ENCODE peak calls at places on chromosomes 2 and 18, in ten cellular contexts. I, L, R, P, Z, C, X, D, F and A are unnamed samples. For H3K4me1, the result is how much of the 10 kb centered on the place peaks cover.

GRCh38 chr2:135494503-135494902 is 36.5 kb downstream of the ZRANB3 start:
- DNase-seq in R (peak), L (no peak), Z (no peak), C (no peak), F (no peak), I (no peak), D (no peak), X (no peak), P (no peak), A (no peak)

GRCh38 chr2:189109921-189110397 is 69.6 kb downstream of the COL5A2 start:
- DNase-seq in P (no peak), C (no peak), L (no peak), F (peak), X (no peak), I (no peak), Z (peak), D (no peak), R (peak), A (no peak)

GRCh38 chr2:195343942-195344530 is 313.0 kb upstream of the SLC39A10 start:
- DNase-seq in X (no peak), R (peak), L (no peak), P (no peak), F (peak), I (no peak), D (no peak), C (no peak), Z (no peak), A (no peak)

GRCh38 chr18:5391427-5391826 is 95.9 kb upstream of the ZBTB14 start:
- DNase-seq in Z (no peak), X (no peak), F (no peak), C (no peak), L (no peak), P (no peak), I (no peak), D (no peak), R (no peak), A (no peak)

GRCh38 chr2:160936407-160936806 is 223.8 kb upstream of the TANK start:
- DNase-seq in P (no peak), X (no peak), C (no peak), F (no peak), R (no peak), L (no peak), D (no peak), I (no peak), Z (no peak), A (no peak)

GRCh38 chr2:152420923-152421322 is 85.9 kb downstream of the FMNL2 start:
- DNase-seq in P (no peak), C (no peak), F (no peak), R (no peak), D (no peak), X (no peak), L (no peak), I (no peak), Z (no peak), A (no peak)

GRCh38 chr2:173578404-173579092 is 223.9 kb downstream of the CDCA7 start:
- DNase-seq in L (no peak), X (no peak), D (no peak), F (no peak), R (no peak), Z (no peak), P (no peak), C (no peak), I (no peak), A (no peak)

GRCh38 chr2:100422320-100422719 is 4.9 kb upstream of the CHST10 start:
- DNase-seq in F (peak), X (no peak), D (peak), P (no peak), I (no peak), R (peak), Z (peak), C (no peak), L (no peak), A (no peak)

GRCh38 chr18:10164241-10165160 is 250.7 kb downstream of the VAPA start:
- DNase-seq in C (no peak), L (no peak), P (no peak), F (no peak), D (peak), I (no peak), Z (no peak), R (no peak), X (no peak), A (no peak)

GRCh38 chr18:77736817-77737216 is 487.2 kb downstream of the GALR1 start:
- DNase-seq in R (no peak), P (no peak), L (no peak), C (no peak), Z (no peak), X (no peak), F (no peak), D (no peak), I (no peak), A (no peak)

GRCh38 chr2:70988151-70988550 is 6.5 kb downstream of the TEX261 start:
- DNase-seq in I (no peak), R (no peak), L (no peak), D (no peak), Z (no peak), F (no peak), C (no peak), X (peak), P (no peak), A (no peak)

GRCh38 chr2:237669628-237670351 is 42.4 kb downstream of the LRRFIP1 start:
- DNase-seq in L (no peak), P (peak), C (no peak), X (no peak), R (peak), D (peak), I (no peak), F (peak), Z (no peak), A (no peak)

GRCh38 chr2:119809329-119810038 is 49.8 kb downstream of the PTPN4 start:
- DNase-seq in Z (no peak), R (peak), L (no peak), P (no peak), X (no peak), C (no peak), D (no peak), F (peak), I (no peak), A (no peak)

GRCh38 chr2:62330959-62331358 is 135.0 kb downstream of the B3GNT2 start:
- DNase-seq in R (no peak), C (no peak), I (no peak), L (no peak), D (no peak), F (no peak), P (no peak), Z (no peak), X (no peak), A (no peak)

GRCh38 chr2:38174646-38175096 is 98.7 kb upstream of the CYP1B1 start:
- DNase-seq in C (no peak), Z (no peak), X (no peak), P (no peak), R (peak), D (no peak), I (no peak), F (peak), L (no peak), A (peak)

GRCh38 chr2:181955010-181955409 is 30.6 kb upstream of the PPP1R1C start:
- DNase-seq in X (no peak), P (no peak), D (no peak), F (peak), L (no peak), I (no peak), Z (peak), C (no peak), R (peak), A (no peak)

GRCh38 chr2:111207892-111208291 is 87.2 kb downstream of the BCL2L11 start:
- DNase-seq in F (no peak), R (no peak), D (no peak), X (no peak), P (no peak), Z (no peak), I (no peak), C (no peak), L (no peak), A (no peak)

GRCh38 chr2:128502638-128503246 is 184.1 kb upstream of the HS6ST1 start:
- DNase-seq in C (no peak), R (no peak), D (no peak), F (no peak), I (no peak), X (no peak), L (no peak), Z (no peak), P (no peak), A (no peak)

GRCh38 chr2:161116463-161116960 is 43.7 kb upstream of the TANK start:
- DNase-seq in Z (no peak), D (no peak), X (no peak), P (no peak), R (no peak), F (no peak), L (no peak), C (no peak), I (no peak), A (no peak)

GRCh38 chr2:64958556-64958955 is 30.6 kb upstream of the SLC1A4 start:
- DNase-seq in C (no peak), X (no peak), Z (no peak), L (no peak), P (no peak), D (no peak), F (no peak), R (no peak), I (no peak), A (no peak)

GRCh38 chr2:233300401-233300800 is 7.2 kb upstream of the SAG start:
- DNase-seq in I (no peak), F (no peak), D (no peak), X (no peak), R (peak), P (no peak), Z (no peak), L (no peak), C (no peak), A (no peak)

GRCh38 chr2:84486436-84487115 is 27.5 kb upstream of the SUCLG1 start:
- DNase-seq in X (no peak), P (no peak), L (no peak), C (no peak), F (peak), Z (no peak), D (peak), R (peak), I (no peak), A (no peak)

GRCh38 chr18:73163236-73163635 is 295.4 kb upstream of the NETO1 start:
- DNase-seq in C (no peak), X (no peak), D (no peak), Z (no peak), I (no peak), R (no peak), L (no peak), P (no peak), F (no peak), A (no peak)

GRCh38 chr2:25334482-25334881 is 7.2 kb downstream of the DNMT3A start:
- DNase-seq in X (no peak), I (no peak), P (no peak), D (no peak), F (no peak), L (no peak), C (no peak), Z (no peak), R (no peak), A (no peak)

GRCh38 chr2:241272298-241272721 is 43.2 kb downstream of the HDLBP start:
- DNase-seq in X (no peak), D (peak), P (peak), R (no peak), I (no peak), F (no peak), C (peak), Z (no peak), L (peak), A (no peak)

GRCh38 chr2:62705859-62706720 is 577 bp downstream of the EHBP1 start:
- DNase-seq in D (peak), P (no peak), L (peak), F (peak), R (peak), X (peak), Z (no peak), C (no peak), I (no peak), A (peak)

GRCh38 chr2:138787053-138787666 is 7.0 kb upstream of the NXPH2 start:
- DNase-seq in X (no peak), R (peak), F (peak), L (peak), I (no peak), Z (peak), D (peak), P (no peak), C (no peak), A (no peak)

GRCh38 chr2:167292430-167293171 is 404.3 kb downstream of the XIRP2 start:
- DNase-seq in C (peak), L (peak), P (peak), F (peak), Z (peak), R (peak), X (peak), D (peak), I (peak), A (peak)

GRCh38 chr2:56580242-56580641 is 396.5 kb downstream of the CCDC85A start:
- DNase-seq in D (no peak), L (no peak), F (peak), P (no peak), X (no peak), Z (no peak), C (no peak), I (no peak), R (peak), A (no peak)

GRCh38 chr18:55522011-55522410 is 66.0 kb downstream of the TCF4 start:
- DNase-seq in Z (no peak), P (no peak), X (no peak), R (no peak), L (no peak), D (no peak), C (no peak), F (no peak), I (no peak), A (no peak)

GRCh38 chr2:220259656-220260055 is 632.2 kb downstream of the SLC4A3 start:
- DNase-seq in P (no peak), D (no peak), R (no peak), F (no peak), Z (no peak), L (no peak), X (no peak), C (no peak), I (no peak), A (no peak)

GRCh38 chr2:51424418-51424817 is 392.5 kb upstream of the NRXN1 start:
- DNase-seq in L (no peak), D (no peak), C (no peak), P (peak), R (no peak), F (no peak), I (no peak), X (no peak), Z (peak), A (no peak)

GRCh38 chr18:40949138-40949949 is 1005.7 kb upstream of the PIK3C3 start:
- DNase-seq in I (no peak), Z (no peak), D (no peak), C (no peak), R (no peak), X (no peak), F (no peak), P (no peak), L (no peak), A (no peak)

GRCh38 chr2:238306680-238306998 is 13.7 kb upstream of the TRAF3IP1 start:
- DNase-seq in I (no peak), D (no peak), Z (no peak), P (no peak), X (no peak), F (no peak), C (no peak), R (no peak), L (no peak), A (no peak)

GRCh38 chr18:35485852-35486251 is 11.9 kb downstream of the INO80C start:
- DNase-seq in Z (no peak), X (no peak), F (no peak), D (no peak), P (no peak), I (no peak), R (no peak), L (no peak), C (no peak), A (no peak)

GRCh38 chr2:58788402-58788801 is 547.3 kb upstream of the FANCL start:
- DNase-seq in L (no peak), P (no peak), I (no peak), D (no peak), C (no peak), R (no peak), F (no peak), Z (no peak), X (no peak), A (no peak)

GRCh38 chr2:50786345-50786744 is 245.6 kb downstream of the NRXN1 start:
- DNase-seq in P (no peak), C (no peak), Z (no peak), I (no peak), F (no peak), R (no peak), D (no peak), X (no peak), L (no peak), A (no peak)

GRCh38 chr2:208319403-208319802 is 53.3 kb downstream of the PIKFYVE start:
- DNase-seq in Z (no peak), L (no peak), R (no peak), D (no peak), X (no peak), P (no peak), C (no peak), I (no peak), F (peak), A (no peak)

GRCh38 chr2:239370876-239371725 is 29.7 kb downstream of the HDAC4 start:
- DNase-seq in X (peak), I (no peak), L (no peak), Z (no peak), P (no peak), R (no peak), F (no peak), C (no peak), D (no peak), A (no peak)
- H3K4me1 ChIP-seq in X (under half), I (under half), L (under half), Z (under half), P (under half), R (under half), F (under half), C (under half), D (under half), A (under half)

GRCh38 chr2:43230481-43230880 is 4.1 kb upstream of the ZFP36L2 start:
- DNase-seq in F (no peak), X (no peak), P (no peak), I (no peak), C (no peak), R (no peak), D (no peak), L (no peak), Z (no peak), A (no peak)
- H3K27ac ChIP-seq in F (no peak), X (no peak), P (no peak), I (no peak), C (no peak), R (no peak), D (no peak), L (no peak), Z (no peak), A (no peak)

DNA sequence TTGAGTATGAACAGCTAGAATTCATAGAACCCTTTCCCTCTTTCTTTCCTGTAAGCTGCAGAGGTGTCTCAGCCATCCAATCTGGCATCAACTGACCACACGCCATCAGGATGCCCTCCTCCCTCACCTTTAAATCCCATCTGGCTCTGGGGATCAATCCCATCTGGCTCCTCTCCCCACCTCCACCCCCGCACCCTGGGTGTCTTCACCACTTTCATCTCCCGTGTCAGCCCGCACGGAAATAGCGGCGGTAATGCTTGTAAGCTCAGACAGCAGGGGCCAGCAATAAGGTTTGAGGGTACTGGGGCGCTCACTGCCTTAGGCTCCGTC is 508 bp upstream of the TUBA4B start:
- DNase-seq in R (no peak), Z (no peak), D (no peak), C (no peak), F (no peak), L (no peak), X (no peak), P (no peak), I (no peak), A (no peak)
- H3K4me1 ChIP-seq in R (under half), Z (under half), D (half or more), C (half or more), F (under half), L (under half), X (under half), P (under half), I (half or more), A (under half)

GRCh38 chr18:21761471-21762115 is 21.0 kb downstream of the MIB1 start:
- DNase-seq in I (no peak), L (no peak), P (no peak), R (no peak), Z (no peak), X (no peak), F (no peak), D (no peak), C (no peak), A (no peak)
- H3K27ac ChIP-seq in I (no peak), L (no peak), P (no peak), R (no peak), Z (no peak), X (no peak), F (no peak), D (no peak), C (no peak), A (no peak)

GRCh38 chr2:185787530-185788145 is 49.0 kb downstream of the FSIP2 start:
- DNase-seq in R (no peak), Z (no peak), D (no peak), X (no peak), C (no peak), L (no peak), F (peak), I (no peak), P (no peak), A (no peak)

GRCh38 chr2:185790361-185790760 is 51.8 kb downstream of the FSIP2 start:
- DNase-seq in P (no peak), F (no peak), L (no peak), X (no peak), D (no peak), Z (no peak), I (no peak), C (no peak), R (no peak), A (no peak)

GRCh38 chr2:185796758-185797157 is 58.2 kb downstream of the FSIP2 start:
- DNase-seq in D (no peak), X (no peak), F (no peak), R (no peak), I (no peak), C (no peak), P (no peak), L (no peak), Z (no peak), A (no peak)

DNA sequence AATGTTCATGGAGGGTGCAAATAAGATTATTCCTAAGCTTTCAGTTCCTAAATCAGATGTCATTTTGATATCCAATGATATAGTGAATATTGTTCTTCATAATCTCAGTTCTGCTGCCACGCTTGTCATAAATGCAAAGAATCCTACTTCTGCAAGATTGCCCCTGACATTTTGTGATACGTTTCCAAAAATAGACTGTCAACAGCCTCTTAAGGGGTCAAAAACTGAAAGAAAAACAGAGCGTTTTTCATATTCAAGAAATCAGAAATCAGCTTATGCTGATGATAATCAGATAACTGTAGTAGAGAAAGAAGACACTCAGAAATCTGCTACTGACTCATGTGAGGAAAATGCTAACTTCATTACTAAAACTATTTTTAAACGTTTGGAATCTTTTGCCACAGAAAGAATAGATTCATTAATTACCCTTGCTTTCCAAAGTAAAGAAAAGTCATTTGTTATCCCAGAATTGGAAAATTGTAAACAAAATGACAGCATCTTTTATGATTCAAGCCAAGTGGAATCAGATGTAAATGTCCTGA is 55.0 kb downstream of the FSIP2 start:
- DNase-seq in D (no peak), P (no peak), L (no peak), C (no peak), Z (no peak), I (no peak), R (no peak), F (peak), X (no peak), A (no peak)
- H3K4me1 ChIP-seq in D (under half), P (under half), L (under half), C (under half), Z (under half), I (under half), R (under half), F (under half), X (under half), A (under half)

GRCh38 chr2:42867093-42868065 is 75.0 kb upstream of the HAAO start:
- DNase-seq in F (no peak), D (no peak), C (no peak), L (no peak), I (no peak), R (no peak), X (no peak), P (no peak), Z (no peak), A (no peak)
- H3K27ac ChIP-seq in F (no peak), D (no peak), C (no peak), L (no peak), I (no peak), R (no peak), X (peak), P (peak), Z (no peak), A (peak)

DNA sequence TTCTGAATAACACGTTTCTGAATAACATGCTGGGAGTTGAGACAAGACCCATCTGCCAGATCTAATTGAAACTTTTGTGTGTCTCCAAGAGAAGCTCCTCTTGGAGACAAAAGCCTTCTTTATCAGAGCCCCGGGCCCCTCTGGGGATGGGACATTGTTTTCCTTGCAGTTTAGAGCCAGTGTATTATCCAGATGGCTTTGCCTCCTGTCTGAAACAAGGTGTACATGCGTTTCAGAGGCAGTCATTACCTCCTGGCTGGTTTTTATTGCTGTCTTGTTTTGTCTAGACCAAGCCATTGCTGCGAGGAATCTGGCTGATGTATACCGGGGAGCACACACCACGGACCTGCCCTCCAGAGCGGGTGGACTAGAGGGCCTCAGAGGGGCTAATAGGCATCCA is 7.8 kb downstream of the FOSL2 start:
- DNase-seq in F (no peak), C (no peak), Z (no peak), R (no peak), I (no peak), P (no peak), X (no peak), L (no peak), D (no peak), A (no peak)
- H3K4me1 ChIP-seq in F (half or more), C (under half), Z (under half), R (under half), I (under half), P (under half), X (under half), L (under half), D (half or more), A (under half)